ENCODE peak calls at places on chromosomes 1 and 21, in six cellular contexts. O is astrocyte, D is body of pancreas, G is substantia nigra, C is IMR-90, Z is prostate gland. J is an unnamed sample.

GRCh38 chr21:26470361-26471115 is 102.5 kb downstream of the CYYR1 start:
- DNase-seq in O (no peak), D (no peak), G (no peak), C (no peak), Z (no peak), J (no peak)

GRCh38 chr1:150233359-150234308 is 2.3 kb downstream of the ANP32E start:
- DNase-seq in O (no peak), D (peak), G (no peak), C (peak), Z (peak), J (peak)

GRCh38 chr1:15004396-15004795 is 149.2 kb upstream of the TMEM51 start:
- DNase-seq in O (no peak), D (peak), G (no peak), C (peak), Z (no peak), J (no peak)

GRCh38 chr1:201905234-201905890 is 16.7 kb downstream of the SHISA4 start:
- DNase-seq in O (no peak), D (no peak), G (no peak), C (no peak), Z (no peak), J (no peak)

GRCh38 chr1:214027498-214027897 is 39.7 kb downstream of the PROX1 start:
- DNase-seq in O (no peak), D (peak), G (no peak), C (no peak), Z (no peak), J (no peak)

GRCh38 chr1:118961156-118961555 is 27.0 kb downstream of the TBX15 start:
- DNase-seq in O (no peak), D (no peak), G (no peak), C (no peak), Z (no peak), J (no peak)

GRCh38 chr21:34690041-34690792 is 21.4 kb downstream of the CLIC6 start:
- DNase-seq in O (no peak), D (no peak), G (no peak), C (no peak), Z (no peak), J (no peak)

GRCh38 chr1:182584746-182585145 is 4.3 kb downstream of the RNASEL start:
- DNase-seq in O (no peak), D (no peak), G (no peak), C (no peak), Z (no peak), J (no peak)

GRCh38 chr1:27637052-27637451 is 2.1 kb upstream of the FGR start:
- DNase-seq in O (no peak), D (no peak), G (no peak), C (peak), Z (no peak), J (no peak)

GRCh38 chr1:167447521-167448136 is 70.7 kb downstream of the CD247 start:
- DNase-seq in O (no peak), D (peak), G (no peak), C (no peak), Z (no peak), J (no peak)

GRCh38 chr1:26471498-26472329 is 526 bp upstream of the HMGN2 start:
- DNase-seq in O (peak), D (peak), G (peak), C (peak), Z (peak), J (peak)

GRCh38 chr21:16422702-16423101 is 692.9 kb downstream of the USP25 start:
- DNase-seq in O (peak), D (no peak), G (no peak), C (no peak), Z (no peak), J (no peak)

GRCh38 chr21:44742418-44743153 is 31.2 kb upstream of the TSPEAR start:
- DNase-seq in O (no peak), D (no peak), G (no peak), C (peak), Z (no peak), J (no peak)

GRCh38 chr1:226296911-226297310 is 12.1 kb downstream of the LIN9 start:
- DNase-seq in O (no peak), D (no peak), G (no peak), C (no peak), Z (no peak), J (no peak)

GRCh38 chr1:219788091-219788490 is 140.3 kb downstream of the SLC30A10 start:
- DNase-seq in O (peak), D (no peak), G (no peak), C (peak), Z (no peak), J (no peak)

GRCh38 chr1:67390041-67390887 is 39.9 kb downstream of the SERBP1 start:
- DNase-seq in O (peak), D (no peak), G (no peak), C (peak), Z (no peak), J (no peak)

GRCh38 chr1:193143285-193143684 is 21.5 kb downstream of the CDC73 start:
- DNase-seq in O (no peak), D (no peak), G (no peak), C (peak), Z (no peak), J (no peak)

GRCh38 chr1:183235503-183235902 is 49.4 kb downstream of the LAMC2 start:
- DNase-seq in O (no peak), D (no peak), G (no peak), C (no peak), Z (no peak), J (no peak)

GRCh38 chr21:16079830-16080229 is 350.0 kb downstream of the USP25 start:
- DNase-seq in O (peak), D (no peak), G (no peak), C (peak), Z (peak), J (no peak)

GRCh38 chr1:163263818-163264217 is 57.9 kb upstream of the NUF2 start:
- DNase-seq in O (no peak), D (no peak), G (no peak), C (no peak), Z (no peak), J (no peak)

GRCh38 chr1:200107004-200107470 is 79.5 kb downstream of the NR5A2 start:
- DNase-seq in O (no peak), D (no peak), G (no peak), C (no peak), Z (no peak), J (no peak)

GRCh38 chr1:175679931-175680652 is 63.3 kb downstream of the TNR start:
- DNase-seq in O (no peak), D (no peak), G (peak), C (no peak), Z (no peak), J (no peak)

GRCh38 chr1:236575523-236575922 is 28.8 kb downstream of the HEATR1 start:
- DNase-seq in O (peak), D (no peak), G (no peak), C (peak), Z (no peak), J (no peak)

GRCh38 chr1:67308136-67308535 is 463 bp downstream of the IL12RB2 start:
- DNase-seq in O (no peak), D (no peak), G (no peak), C (no peak), Z (no peak), J (no peak)

GRCh38 chr1:156262461-156263287 is 14.8 kb upstream of the PAQR6 start:
- DNase-seq in O (peak), D (no peak), G (no peak), C (peak), Z (no peak), J (no peak)

GRCh38 chr1:208184993-208185703 is 59.0 kb downstream of the PLXNA2 start:
- DNase-seq in O (peak), D (no peak), G (no peak), C (peak), Z (no peak), J (no peak)

GRCh38 chr1:52658795-52659194 is 25.8 kb downstream of the SHISAL2A start:
- DNase-seq in O (no peak), D (no peak), G (no peak), C (no peak), Z (no peak), J (no peak)

GRCh38 chr1:234185438-234185837 is 187.8 kb upstream of the COA6 start:
- DNase-seq in O (no peak), D (no peak), G (no peak), C (no peak), Z (no peak), J (no peak)

GRCh38 chr1:111593403-111594127 is 26.0 kb upstream of the RAP1A start:
- DNase-seq in O (peak), D (no peak), G (no peak), C (no peak), Z (no peak), J (no peak)

GRCh38 chr1:235527196-235527814 is 23.1 kb upstream of the B3GALNT2 start:
- DNase-seq in O (no peak), D (no peak), G (no peak), C (no peak), Z (no peak), J (no peak)

GRCh38 chr1:67044631-67045270 is 9.2 kb downstream of the SLC35D1 start:
- DNase-seq in O (no peak), D (no peak), G (no peak), C (peak), Z (no peak), J (no peak)

GRCh38 chr1:53628286-53628955 is 110.5 kb downstream of the GLIS1 start:
- DNase-seq in O (no peak), D (no peak), G (no peak), C (no peak), Z (no peak), J (no peak)

GRCh38 chr1:221779771-221780170 is 37.9 kb upstream of the DUSP10 start:
- DNase-seq in O (no peak), D (no peak), G (no peak), C (no peak), Z (no peak), J (no peak)

GRCh38 chr1:185567438-185567837 is 166.8 kb upstream of the HMCN1 start:
- DNase-seq in O (no peak), D (no peak), G (no peak), C (no peak), Z (no peak), J (no peak)
- H3K27ac ChIP-seq in O (no peak), D (no peak), G (no peak), C (peak), Z (no peak), J (no peak)

GRCh38 chr1:115670476-115671175 is 28.9 kb downstream of the VANGL1 start:
- DNase-seq in O (peak), D (peak), G (no peak), C (peak), Z (peak), J (no peak)
- H3K27ac ChIP-seq in O (peak), D (no peak), G (no peak), C (no peak), Z (no peak), J (no peak)

GRCh38 chr1:159980786-159981185 is 26.7 kb upstream of the SLAMF9 start:
- DNase-seq in O (no peak), D (no peak), G (no peak), C (no peak), Z (no peak), J (no peak)

GRCh38 chr1:159978107-159978398 is 24.0 kb upstream of the SLAMF9 start:
- DNase-seq in O (no peak), D (no peak), G (no peak), C (no peak), Z (no peak), J (no peak)

GRCh38 chr1:159977364-159978106 is 23.5 kb upstream of the SLAMF9 start:
- DNase-seq in O (no peak), D (no peak), G (no peak), C (no peak), Z (no peak), J (no peak)

GRCh38 chr1:159980076-159980475 is 26.0 kb upstream of the SLAMF9 start:
- DNase-seq in O (no peak), D (no peak), G (no peak), C (no peak), Z (no peak), J (no peak)

GRCh38 chr1:159979257-159979656 is 25.2 kb upstream of the SLAMF9 start:
- DNase-seq in O (no peak), D (no peak), G (no peak), C (peak), Z (no peak), J (no peak)
- H3K27ac ChIP-seq in O (no peak), D (no peak), G (no peak), C (no peak), Z (no peak), J (no peak)

DNA sequence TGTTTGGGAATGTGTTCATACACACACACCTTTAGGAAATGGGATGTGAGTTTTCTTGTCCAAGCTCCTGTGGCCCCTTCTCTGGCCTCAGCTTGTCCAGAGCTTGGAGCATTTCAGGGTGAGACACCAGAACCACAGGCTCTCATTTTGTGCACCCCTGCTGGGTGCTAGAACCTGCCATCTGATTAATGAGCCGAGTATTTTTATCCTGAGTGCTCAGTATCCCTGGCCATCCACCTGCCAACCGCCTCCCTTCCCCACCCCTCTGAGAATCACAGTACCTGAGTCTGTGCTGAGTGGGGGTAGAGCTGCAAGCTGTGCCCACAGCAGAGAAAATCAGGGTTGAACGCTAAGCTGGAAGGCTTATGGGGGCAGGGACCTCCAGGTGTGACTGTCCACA is 1.4 kb downstream of the CASQ1 start:
- DNase-seq in O (no peak), D (no peak), G (no peak), C (no peak), Z (no peak), J (no peak)
- H3K27ac ChIP-seq in O (no peak), D (no peak), G (no peak), C (no peak), Z (no peak), J (no peak)

GRCh38 chr1:44798481-44799365 is 1.5 kb upstream of the PLK3 start:
- DNase-seq in O (no peak), D (no peak), G (no peak), C (no peak), Z (no peak), J (no peak)
- H3K27ac ChIP-seq in O (no peak), D (peak), G (no peak), C (no peak), Z (peak), J (peak)

GRCh38 chr1:151369621-151370048 is 2.9 kb downstream of the SELENBP1 start:
- DNase-seq in O (no peak), D (no peak), G (no peak), C (no peak), Z (no peak), J (no peak)
- H3K27ac ChIP-seq in O (no peak), D (no peak), G (no peak), C (no peak), Z (no peak), J (no peak)

GRCh38 chr1:230826166-230826875 is 42.0 kb downstream of the C1orf198 start:
- DNase-seq in O (no peak), D (no peak), G (no peak), C (no peak), Z (no peak), J (no peak)
- H3K27ac ChIP-seq in O (no peak), D (peak), G (peak), C (no peak), Z (no peak), J (peak)

DNA sequence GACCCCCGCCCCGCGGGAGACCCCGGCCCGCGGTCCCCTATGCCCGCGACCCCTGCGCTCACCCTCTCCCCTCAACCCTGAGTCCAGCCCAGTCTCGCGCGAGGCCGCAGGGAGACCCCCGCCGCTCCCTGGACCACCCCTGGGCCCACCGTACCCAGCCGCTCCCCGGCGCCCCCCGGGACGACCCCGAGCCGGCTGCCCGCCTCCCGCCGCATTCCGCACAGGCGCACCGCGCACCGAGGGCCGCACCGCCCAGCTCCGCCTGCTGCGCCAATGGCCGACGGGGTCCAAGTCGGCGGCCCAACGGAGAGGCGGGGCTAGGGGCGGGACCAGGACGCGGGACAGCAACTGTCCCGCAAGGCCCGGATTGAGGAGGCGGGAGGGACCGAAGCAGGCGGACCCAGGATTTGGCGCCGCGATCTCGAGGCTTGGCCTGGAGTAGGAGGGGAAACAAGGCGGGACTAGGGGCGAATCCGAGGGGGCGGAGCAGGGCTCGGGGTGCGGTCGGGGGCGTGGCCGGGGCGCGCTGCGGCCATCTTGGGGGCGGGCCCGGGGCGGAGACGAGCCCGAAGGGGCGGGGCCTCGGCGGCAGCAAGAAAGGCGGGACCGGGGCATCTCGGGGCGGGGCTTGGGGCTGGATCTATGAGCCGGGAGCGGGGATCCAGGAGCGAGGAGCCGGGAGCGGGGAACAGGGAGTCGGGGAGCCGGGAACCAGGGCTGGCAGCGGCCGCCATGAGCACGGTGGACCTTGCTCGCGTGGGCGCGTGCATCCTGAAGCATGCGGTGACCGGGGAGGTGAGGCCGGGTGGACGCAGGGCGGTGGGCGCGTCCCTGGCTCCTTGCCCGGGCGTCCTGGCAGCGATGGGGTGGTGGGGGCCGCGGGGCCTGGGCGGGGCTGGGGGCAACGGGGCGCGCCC is at the start of gene PRXL2B:
- DNase-seq in O (peak), D (peak), G (peak), C (peak), Z (peak), J (peak)
- H3K27ac ChIP-seq in O (peak), D (peak), G (peak), C (peak), Z (peak), J (peak)

DNA sequence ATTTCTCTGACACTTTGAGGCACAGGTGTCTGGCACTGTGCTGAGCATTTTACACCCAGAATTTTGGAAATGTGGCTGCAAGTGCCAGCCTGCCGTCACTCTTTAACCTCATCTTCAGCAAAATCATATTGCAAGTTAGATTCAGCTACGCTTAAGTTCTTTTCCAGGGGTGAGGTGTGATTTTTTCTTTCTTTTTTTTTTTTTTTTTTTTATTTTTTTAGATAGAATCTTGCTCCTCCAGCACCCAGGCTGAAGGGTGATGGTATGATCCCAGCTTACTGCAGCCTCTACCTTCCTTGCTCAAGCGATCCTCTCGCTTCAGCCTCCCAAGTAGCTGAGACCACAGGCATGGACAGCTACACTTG is 2.5 kb upstream of the RCC2 start:
- DNase-seq in O (no peak), D (no peak), G (no peak), C (no peak), Z (no peak), J (no peak)
- H3K27ac ChIP-seq in O (no peak), D (no peak), G (no peak), C (no peak), Z (no peak), J (peak)

GRCh38 chr21:42747267-42747701 is 93.9 kb downstream of the PDE9A start:
- DNase-seq in O (no peak), D (no peak), G (peak), C (no peak), Z (no peak), J (no peak)
- H3K27ac ChIP-seq in O (no peak), D (peak), G (peak), C (no peak), Z (no peak), J (no peak)